ENCODE peak calls at places on chromosomes 13 and 19, in nine cellular contexts. One of them, this sample, is unnamed.

GRCh38 chr13:86882835-86883234 is 788.3 kb upstream of the SLITRK5 start:
- DNase-seq in AG09319: no peak
- DNase-seq in AG09309: no peak
- DNase-seq in AG04449: no peak
- DNase-seq in tibial nerve: no peak
- DNase-seq in fibroblast of lung: no peak
- DNase-seq in OCI-LY7: no peak
- DNase-seq in heart left ventricle: peak; percentile 33
- DNase-seq in SK-N-SH: no peak
- DNase-seq in this sample: no peak

GRCh38 chr13:42497798-42498197 is 76.2 kb upstream of the TNFSF11 start:
- DNase-seq in OCI-LY7: no peak
- DNase-seq in AG09319: no peak
- DNase-seq in tibial nerve: no peak
- DNase-seq in SK-N-SH: no peak
- DNase-seq in fibroblast of lung: peak; percentile 74
- DNase-seq in AG09309: no peak
- DNase-seq in heart left ventricle: no peak
- DNase-seq in AG04449: no peak
- DNase-seq in this sample: peak; percentile 92

GRCh38 chr19:53892301-53892980 is 10.4 kb downstream of the PRKCG start:
- DNase-seq in heart left ventricle: no peak
- DNase-seq in AG04449: no peak
- DNase-seq in fibroblast of lung: no peak
- DNase-seq in tibial nerve: no peak
- DNase-seq in SK-N-SH: no peak
- DNase-seq in OCI-LY7: no peak
- DNase-seq in AG09309: no peak
- DNase-seq in AG09319: no peak
- DNase-seq in this sample: no peak

GRCh38 chr13:30934381-30934780 is 1.9 kb downstream of the TEX26 start:
- DNase-seq in heart left ventricle: no peak
- DNase-seq in tibial nerve: no peak
- DNase-seq in AG09319: no peak
- DNase-seq in AG04449: no peak
- DNase-seq in SK-N-SH: no peak
- DNase-seq in OCI-LY7: no peak
- DNase-seq in AG09309: no peak
- DNase-seq in fibroblast of lung: no peak
- DNase-seq in this sample: no peak

GRCh38 chr19:7575426-7576040 is 20.1 kb upstream of the CAMSAP3 start:
- DNase-seq in heart left ventricle: no peak
- DNase-seq in tibial nerve: no peak
- DNase-seq in AG09309: no peak
- DNase-seq in AG09319: no peak
- DNase-seq in fibroblast of lung: no peak
- DNase-seq in AG04449: no peak
- DNase-seq in OCI-LY7: no peak
- DNase-seq in SK-N-SH: no peak
- DNase-seq in this sample: no peak

GRCh38 chr19:39679056-39679790 is 23.5 kb downstream of the LGALS16 start:
- DNase-seq in AG09319: no peak
- DNase-seq in tibial nerve: no peak
- DNase-seq in OCI-LY7: no peak
- DNase-seq in AG09309: no peak
- DNase-seq in fibroblast of lung: no peak
- DNase-seq in heart left ventricle: no peak
- DNase-seq in SK-N-SH: no peak
- DNase-seq in AG04449: no peak
- DNase-seq in this sample: peak; percentile 85

GRCh38 chr19:11868188-11868587 is 19.4 kb upstream of the ZNF69 start:
- DNase-seq in SK-N-SH: no peak
- DNase-seq in AG09319: no peak
- DNase-seq in fibroblast of lung: no peak
- DNase-seq in heart left ventricle: no peak
- DNase-seq in OCI-LY7: no peak
- DNase-seq in AG09309: no peak
- DNase-seq in tibial nerve: no peak
- DNase-seq in AG04449: no peak
- DNase-seq in this sample: no peak

GRCh38 chr13:113009743-113010509 is 40.9 kb downstream of the MCF2L start:
- DNase-seq in AG09309: no peak
- DNase-seq in OCI-LY7: no peak
- DNase-seq in SK-N-SH: peak; percentile 94
- DNase-seq in AG09319: no peak
- DNase-seq in tibial nerve: no peak
- DNase-seq in heart left ventricle: no peak
- DNase-seq in fibroblast of lung: no peak
- DNase-seq in AG04449: no peak
- DNase-seq in this sample: no peak

GRCh38 chr19:28307460-28307859 is 905.5 kb downstream of the UQCRFS1 start:
- DNase-seq in OCI-LY7: no peak
- DNase-seq in fibroblast of lung: peak; percentile 69
- DNase-seq in tibial nerve: no peak
- DNase-seq in heart left ventricle: no peak
- DNase-seq in AG09309: peak; percentile 57
- DNase-seq in AG04449: no peak
- DNase-seq in AG09319: peak; percentile 45
- DNase-seq in SK-N-SH: no peak
- DNase-seq in this sample: no peak

GRCh38 chr13:21225841-21226581 is 49.6 kb downstream of the MRPL57 start:
- DNase-seq in AG09319: no peak
- DNase-seq in OCI-LY7: no peak
- DNase-seq in heart left ventricle: no peak
- DNase-seq in tibial nerve: no peak
- DNase-seq in AG04449: no peak
- DNase-seq in fibroblast of lung: no peak
- DNase-seq in SK-N-SH: no peak
- DNase-seq in AG09309: no peak
- DNase-seq in this sample: no peak

GRCh38 chr19:33409906-33410685 is 36.6 kb downstream of the CEBPG start:
- DNase-seq in OCI-LY7: no peak
- DNase-seq in AG04449: no peak
- DNase-seq in AG09309: no peak
- DNase-seq in AG09319: no peak
- DNase-seq in heart left ventricle: peak; percentile 15
- DNase-seq in SK-N-SH: no peak
- DNase-seq in fibroblast of lung: no peak
- DNase-seq in tibial nerve: no peak
- DNase-seq in this sample: no peak

GRCh38 chr13:49409008-49409407 is 34.9 kb downstream of the CAB39L start:
- DNase-seq in OCI-LY7: no peak
- DNase-seq in heart left ventricle: no peak
- DNase-seq in AG09309: no peak
- DNase-seq in fibroblast of lung: no peak
- DNase-seq in tibial nerve: no peak
- DNase-seq in AG04449: no peak
- DNase-seq in AG09319: no peak
- DNase-seq in SK-N-SH: no peak
- DNase-seq in this sample: no peak

GRCh38 chr19:47243364-47243775 is 12.4 kb upstream of the BBC3 start:
- DNase-seq in tibial nerve: no peak
- DNase-seq in heart left ventricle: no peak
- DNase-seq in SK-N-SH: no peak
- DNase-seq in AG09309: no peak
- DNase-seq in OCI-LY7: no peak
- DNase-seq in AG04449: no peak
- DNase-seq in fibroblast of lung: no peak
- DNase-seq in AG09319: no peak
- DNase-seq in this sample: no peak

GRCh38 chr19:40688987-40689338 is 1.5 kb downstream of the NUMBL start:
- DNase-seq in AG09309: no peak
- DNase-seq in AG09319: no peak
- DNase-seq in AG04449: no peak
- DNase-seq in OCI-LY7: no peak
- DNase-seq in heart left ventricle: no peak
- DNase-seq in SK-N-SH: no peak
- DNase-seq in tibial nerve: no peak
- DNase-seq in fibroblast of lung: no peak
- DNase-seq in this sample: no peak

GRCh38 chr13:99626461-99627082 is 125.3 kb downstream of the TM9SF2 start:
- DNase-seq in AG09319: no peak
- DNase-seq in heart left ventricle: no peak
- DNase-seq in OCI-LY7: no peak
- DNase-seq in SK-N-SH: no peak
- DNase-seq in tibial nerve: peak; percentile 12
- DNase-seq in fibroblast of lung: peak; percentile 64
- DNase-seq in AG04449: peak; percentile 4
- DNase-seq in AG09309: peak; percentile 44
- DNase-seq in this sample: no peak

GRCh38 chr13:44307844-44308243 is 65.8 kb upstream of the SERP2 start:
- DNase-seq in heart left ventricle: no peak
- DNase-seq in tibial nerve: no peak
- DNase-seq in fibroblast of lung: no peak
- DNase-seq in SK-N-SH: no peak
- DNase-seq in AG04449: no peak
- DNase-seq in AG09319: no peak
- DNase-seq in AG09309: no peak
- DNase-seq in OCI-LY7: no peak
- DNase-seq in this sample: no peak

GRCh38 chr19:15702590-15702930 is 25.3 kb upstream of the OR10H2 start:
- DNase-seq in fibroblast of lung: no peak
- DNase-seq in SK-N-SH: peak; percentile 31
- DNase-seq in OCI-LY7: peak; percentile 45
- DNase-seq in AG04449: peak; percentile 2
- DNase-seq in heart left ventricle: peak; percentile 92
- DNase-seq in AG09309: no peak
- DNase-seq in AG09319: no peak
- DNase-seq in tibial nerve: peak; percentile 85
- DNase-seq in this sample: no peak
- TF ChIP-seq CTCF in fibroblast of lung: no peak
- TF ChIP-seq CTCF in SK-N-SH: no peak
- TF ChIP-seq CTCF in OCI-LY7: peak; percentile 64
- TF ChIP-seq CTCF in AG04449: no peak
- TF ChIP-seq CTCF in heart left ventricle: no peak
- TF ChIP-seq CTCF in AG09309: no peak
- TF ChIP-seq CTCF in AG09319: no peak
- TF ChIP-seq CTCF in tibial nerve: no peak
- TF ChIP-seq CTCF in this sample: peak; percentile 40

GRCh38 chr19:20072936-20073335 is 4.9 kb upstream of the ZNF90 start:
- DNase-seq in OCI-LY7: no peak
- DNase-seq in SK-N-SH: no peak
- DNase-seq in heart left ventricle: no peak
- DNase-seq in AG09309: no peak
- DNase-seq in tibial nerve: no peak
- DNase-seq in fibroblast of lung: no peak
- DNase-seq in AG09319: no peak
- DNase-seq in AG04449: no peak
- DNase-seq in this sample: no peak

GRCh38 chr19:20078696-20079095 is 896 bp downstream of the ZNF90 start:
- DNase-seq in tibial nerve: peak; percentile 16
- DNase-seq in fibroblast of lung: peak; percentile 31
- DNase-seq in heart left ventricle: peak; percentile 40
- DNase-seq in AG09319: no peak
- DNase-seq in AG04449: no peak
- DNase-seq in SK-N-SH: peak; percentile 36
- DNase-seq in OCI-LY7: no peak
- DNase-seq in AG09309: no peak
- DNase-seq in this sample: no peak

GRCh38 chr19:20079487-20079886 is 1.7 kb downstream of the ZNF90 start:
- DNase-seq in AG09319: no peak
- DNase-seq in OCI-LY7: no peak
- DNase-seq in AG04449: no peak
- DNase-seq in SK-N-SH: no peak
- DNase-seq in tibial nerve: no peak
- DNase-seq in heart left ventricle: no peak
- DNase-seq in fibroblast of lung: no peak
- DNase-seq in AG09309: no peak
- DNase-seq in this sample: no peak

GRCh38 chr19:20077791-20078463 is at the start of gene ZNF90:
- DNase-seq in tibial nerve: peak; percentile 99
- DNase-seq in fibroblast of lung: peak; percentile 96
- DNase-seq in AG09319: peak; percentile 91
- DNase-seq in OCI-LY7: peak; percentile 93
- DNase-seq in SK-N-SH: peak; percentile 87
- DNase-seq in heart left ventricle: peak; percentile 97
- DNase-seq in AG04449: peak; percentile 60
- DNase-seq in AG09309: peak; percentile 91
- DNase-seq in this sample: peak; percentile 83
- TF ChIP-seq CTCF in tibial nerve: no peak
- TF ChIP-seq CTCF in fibroblast of lung: peak; percentile 7
- TF ChIP-seq CTCF in AG09319: peak; percentile 1
- TF ChIP-seq CTCF in OCI-LY7: peak; percentile 25
- TF ChIP-seq CTCF in SK-N-SH: peak; percentile 16
- TF ChIP-seq CTCF in heart left ventricle: peak; percentile 7
- TF ChIP-seq CTCF in AG04449: peak; percentile 8
- TF ChIP-seq CTCF in AG09309: peak; percentile 14
- TF ChIP-seq CTCF in this sample: no peak

GRCh38 chr13:102597029-102598015 is 536 bp downstream of the TPP2 start:
- DNase-seq in AG09309: no peak
- DNase-seq in heart left ventricle: peak; percentile 43
- DNase-seq in fibroblast of lung: peak; percentile 60
- DNase-seq in OCI-LY7: peak; percentile 18
- DNase-seq in AG09319: peak; percentile 18
- DNase-seq in tibial nerve: no peak
- DNase-seq in AG04449: no peak
- DNase-seq in SK-N-SH: peak; percentile 64
- DNase-seq in this sample: no peak
- TF ChIP-seq CTCF in AG09309: no peak
- TF ChIP-seq CTCF in heart left ventricle: no peak
- TF ChIP-seq CTCF in fibroblast of lung: no peak
- TF ChIP-seq CTCF in OCI-LY7: no peak
- TF ChIP-seq CTCF in AG09319: no peak
- TF ChIP-seq CTCF in tibial nerve: no peak
- TF ChIP-seq CTCF in AG04449: no peak
- TF ChIP-seq CTCF in SK-N-SH: no peak
- TF ChIP-seq CTCF in this sample: no peak

GRCh38 chr13:107141767-107142166 is 573.8 kb upstream of the ARGLU1 start:
- DNase-seq in heart left ventricle: no peak
- DNase-seq in AG09309: no peak
- DNase-seq in fibroblast of lung: no peak
- DNase-seq in AG04449: no peak
- DNase-seq in SK-N-SH: no peak
- DNase-seq in AG09319: no peak
- DNase-seq in tibial nerve: no peak
- DNase-seq in OCI-LY7: no peak
- DNase-seq in this sample: no peak

GRCh38 chr13:107133950-107134349 is 566.0 kb upstream of the ARGLU1 start:
- DNase-seq in AG09319: no peak
- DNase-seq in AG09309: no peak
- DNase-seq in tibial nerve: no peak
- DNase-seq in SK-N-SH: no peak
- DNase-seq in heart left ventricle: no peak
- DNase-seq in OCI-LY7: no peak
- DNase-seq in fibroblast of lung: no peak
- DNase-seq in AG04449: no peak
- DNase-seq in this sample: no peak

GRCh38 chr13:107144432-107144831 is 576.5 kb upstream of the ARGLU1 start:
- DNase-seq in SK-N-SH: no peak
- DNase-seq in OCI-LY7: peak; percentile 2
- DNase-seq in fibroblast of lung: peak; percentile 11
- DNase-seq in heart left ventricle: no peak
- DNase-seq in AG04449: no peak
- DNase-seq in AG09309: no peak
- DNase-seq in tibial nerve: no peak
- DNase-seq in AG09319: no peak
- DNase-seq in this sample: no peak

GRCh38 chr13:107138987-107139386 is 571.0 kb upstream of the ARGLU1 start:
- DNase-seq in SK-N-SH: no peak
- DNase-seq in OCI-LY7: no peak
- DNase-seq in heart left ventricle: no peak
- DNase-seq in AG04449: no peak
- DNase-seq in AG09319: no peak
- DNase-seq in AG09309: no peak
- DNase-seq in fibroblast of lung: no peak
- DNase-seq in tibial nerve: peak; percentile 52
- DNase-seq in this sample: no peak

GRCh38 chr13:107138468-107138867 is 570.5 kb upstream of the ARGLU1 start:
- DNase-seq in AG09309: no peak
- DNase-seq in SK-N-SH: no peak
- DNase-seq in fibroblast of lung: no peak
- DNase-seq in heart left ventricle: no peak
- DNase-seq in AG04449: no peak
- DNase-seq in OCI-LY7: no peak
- DNase-seq in AG09319: no peak
- DNase-seq in tibial nerve: no peak
- DNase-seq in this sample: no peak
- TF ChIP-seq CTCF in AG09309: no peak
- TF ChIP-seq CTCF in SK-N-SH: no peak
- TF ChIP-seq CTCF in fibroblast of lung: no peak
- TF ChIP-seq CTCF in heart left ventricle: no peak
- TF ChIP-seq CTCF in AG04449: no peak
- TF ChIP-seq CTCF in OCI-LY7: no peak
- TF ChIP-seq CTCF in AG09319: no peak
- TF ChIP-seq CTCF in tibial nerve: no peak
- TF ChIP-seq CTCF in this sample: no peak